ENCODE peak calls at places on chromosomes 1 and 21, in seven cellular contexts. Y is ovary; I is tibial artery; H is H9; P is pancreas; V is activated CD8-positive, alpha-beta T cell treated with anti-CD3 and anti-CD28 coated beads for 36 hours; Z is coronary artery. A is an unnamed sample.

GRCh38 chr1:160622885-160623633 is 23.8 kb downstream of the SLAMF1 start:
- DNase-seq in Y (no peak), I (no peak), H (no peak), P (no peak), V (peak), Z (no peak), A (no peak)

GRCh38 chr1:117657031-117657430 is 51.2 kb downstream of the TENT5C start:
- DNase-seq in Y (no peak), I (no peak), H (no peak), P (no peak), V (peak), Z (no peak), A (no peak)

GRCh38 chr21:45126983-45127382 is 52.6 kb downstream of the ADARB1 start:
- DNase-seq in Y (no peak), I (peak), H (no peak), P (no peak), V (no peak), Z (no peak), A (no peak)

GRCh38 chr1:161185282-161185682 is 8.0 kb upstream of the B4GALT3 start:
- DNase-seq in Y (peak), I (peak), H (no peak), P (no peak), V (peak), Z (no peak), A (no peak)

GRCh38 chr1:71490432-71490831 is 409.6 kb upstream of the ZRANB2 start:
- DNase-seq in Y (no peak), I (no peak), H (no peak), P (no peak), V (no peak), Z (no peak), A (no peak)

GRCh38 chr1:114620419-114620818 is 39.0 kb upstream of the BCAS2 start:
- DNase-seq in Y (no peak), I (no peak), H (no peak), P (no peak), V (no peak), Z (no peak), A (no peak)

GRCh38 chr1:152141971-152142584 is 16.9 kb downstream of the RPTN start:
- DNase-seq in Y (peak), I (no peak), H (peak), P (peak), V (peak), Z (no peak), A (no peak)

GRCh38 chr1:174333437-174333836 is 114.3 kb upstream of the GPR52 start:
- DNase-seq in Y (no peak), I (no peak), H (no peak), P (no peak), V (no peak), Z (no peak), A (no peak)

GRCh38 chr1:7628273-7628672 is 142.8 kb upstream of the VAMP3 start:
- DNase-seq in Y (no peak), I (no peak), H (no peak), P (no peak), V (no peak), Z (no peak), A (no peak)

GRCh38 chr21:16794944-16795343 is 717.9 kb upstream of the CXADR start:
- DNase-seq in Y (no peak), I (no peak), H (no peak), P (no peak), V (no peak), Z (no peak), A (no peak)

GRCh38 chr1:1357871-1358432 is 403 bp downstream of the MXRA8 start:
- DNase-seq in Y (peak), I (no peak), H (no peak), P (no peak), V (no peak), Z (no peak), A (no peak)

DNA sequence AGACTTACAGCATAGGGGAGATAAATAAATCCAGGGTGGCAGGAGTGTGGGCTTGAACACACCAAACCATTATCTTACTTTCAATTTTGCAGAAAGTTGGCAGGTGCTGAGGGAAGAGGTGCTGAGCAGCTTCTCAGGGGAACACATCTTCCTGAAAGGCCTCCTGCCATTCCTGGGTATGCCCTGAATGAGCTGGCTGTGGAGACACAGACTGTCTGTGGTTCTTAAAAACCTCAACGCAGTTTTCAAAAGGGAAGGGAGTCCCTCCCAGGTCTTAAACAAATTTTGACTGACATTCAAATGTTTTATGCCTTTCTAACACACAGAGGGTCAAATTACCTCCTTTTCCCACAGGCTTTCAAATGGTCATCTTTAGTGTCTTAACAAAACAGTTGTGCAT is 166.9 kb downstream of the TNFSF18 start:
- DNase-seq in Y (no peak), I (no peak), H (no peak), P (no peak), V (peak), Z (no peak), A (no peak)
- TF ChIP-seq CTCF in Y (no peak), I (no peak), H (no peak), P (no peak), V (no peak), Z (no peak), A (no peak)

DNA sequence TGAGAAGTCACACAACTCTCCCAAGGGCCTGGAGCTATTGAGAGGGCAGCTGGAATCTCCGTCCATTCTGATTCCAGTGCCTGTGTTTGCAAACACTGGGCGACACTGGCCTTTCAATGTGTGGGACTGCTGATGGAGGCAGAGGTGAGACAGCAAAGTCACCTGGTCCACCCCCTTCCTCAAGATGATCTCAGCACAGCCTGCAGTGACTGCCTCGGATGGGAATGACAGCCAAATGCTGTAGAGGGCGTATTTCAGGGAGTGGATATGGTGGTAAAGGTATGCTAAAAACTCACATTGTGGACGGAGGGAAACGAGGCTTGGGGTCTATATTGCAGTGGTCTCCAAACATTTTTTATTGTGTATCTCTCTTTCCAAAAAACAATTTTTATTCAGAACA is 15.5 kb upstream of the PGBD5 start:
- DNase-seq in Y (no peak), I (no peak), H (peak), P (no peak), V (no peak), Z (no peak), A (no peak)
- TF ChIP-seq CTCF in Y (no peak), I (no peak), H (peak), P (no peak), V (no peak), Z (no peak), A (no peak)

DNA sequence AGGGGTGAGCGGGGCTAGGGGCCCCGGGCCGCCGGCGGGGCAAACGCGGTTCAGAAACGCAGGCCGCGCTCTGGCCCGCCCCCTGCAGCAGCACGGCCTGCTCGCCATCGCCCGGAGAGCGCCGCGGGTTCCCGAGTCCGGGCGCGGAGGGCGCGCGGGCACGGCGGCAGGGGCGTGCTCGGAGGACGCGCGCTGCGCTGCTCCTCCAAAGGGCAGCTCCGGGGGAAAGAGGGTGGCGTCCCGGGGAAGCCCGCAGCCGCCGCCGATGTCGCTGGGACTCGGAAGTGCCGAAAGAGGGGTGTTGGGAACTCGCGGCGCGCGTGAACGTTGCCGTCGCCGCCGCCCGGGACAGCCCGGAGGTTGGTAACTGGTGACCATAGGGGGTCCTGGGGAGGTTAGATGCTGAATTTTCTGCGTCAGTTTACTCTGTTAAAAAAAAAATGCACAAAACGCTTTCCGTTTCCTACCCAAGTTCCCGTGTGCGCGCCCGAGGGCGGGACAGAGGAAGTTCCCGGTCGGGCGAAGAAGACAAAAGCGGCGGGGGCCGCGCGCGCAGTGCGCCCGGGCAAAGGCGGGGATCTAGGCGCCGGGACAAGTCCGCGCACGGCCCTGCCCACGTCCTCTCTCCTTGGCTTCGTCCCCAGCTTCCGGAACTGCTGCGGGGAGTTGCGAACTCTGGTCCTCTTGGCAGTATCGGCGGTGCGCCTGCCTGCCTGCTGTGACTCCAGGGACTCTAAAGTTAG is at the start of gene HHAT:
- DNase-seq in Y (peak), I (peak), H (peak), P (peak), V (peak), Z (peak), A (peak)
- TF ChIP-seq CTCF in Y (no peak), I (no peak), H (peak), P (no peak), V (no peak), Z (no peak), A (peak)

GRCh38 chr1:241406421-241406820 is 49.4 kb upstream of the RGS7 start:
- DNase-seq in Y (no peak), I (no peak), H (no peak), P (no peak), V (no peak), Z (no peak), A (no peak)

GRCh38 chr1:241411056-241411775 is 54.2 kb upstream of the RGS7 start:
- DNase-seq in Y (no peak), I (no peak), H (no peak), P (no peak), V (no peak), Z (no peak), A (no peak)

GRCh38 chr1:241412646-241413045 is 55.6 kb upstream of the RGS7 start:
- DNase-seq in Y (no peak), I (no peak), H (no peak), P (no peak), V (no peak), Z (no peak), A (no peak)

GRCh38 chr1:241411776-241412338 is 54.9 kb upstream of the RGS7 start:
- DNase-seq in Y (no peak), I (no peak), H (no peak), P (no peak), V (no peak), Z (no peak), A (no peak)

DNA sequence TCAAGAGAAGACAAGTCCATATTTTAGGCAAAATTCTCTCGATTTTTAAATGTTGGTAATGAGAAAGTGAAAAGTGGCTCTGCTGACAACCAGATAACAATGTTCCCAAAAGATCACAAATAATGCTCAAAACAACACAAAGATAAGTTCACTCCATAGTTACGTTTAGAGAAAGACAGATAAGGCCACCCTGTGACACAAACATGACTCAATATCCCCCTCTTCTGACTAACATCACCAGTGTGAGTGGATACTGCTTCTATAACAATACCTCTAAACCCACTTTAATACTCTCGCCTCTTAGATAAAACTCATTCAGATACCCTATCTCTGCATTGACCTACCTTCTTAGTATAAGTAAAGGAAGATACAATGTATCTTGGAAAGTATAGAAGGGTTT is 51.2 kb upstream of the RGS7 start:
- DNase-seq in Y (no peak), I (no peak), H (no peak), P (no peak), V (no peak), Z (no peak), A (no peak)
- TF ChIP-seq CTCF in Y (no peak), I (no peak), H (peak), P (no peak), V (no peak), Z (no peak), A (peak)

DNA sequence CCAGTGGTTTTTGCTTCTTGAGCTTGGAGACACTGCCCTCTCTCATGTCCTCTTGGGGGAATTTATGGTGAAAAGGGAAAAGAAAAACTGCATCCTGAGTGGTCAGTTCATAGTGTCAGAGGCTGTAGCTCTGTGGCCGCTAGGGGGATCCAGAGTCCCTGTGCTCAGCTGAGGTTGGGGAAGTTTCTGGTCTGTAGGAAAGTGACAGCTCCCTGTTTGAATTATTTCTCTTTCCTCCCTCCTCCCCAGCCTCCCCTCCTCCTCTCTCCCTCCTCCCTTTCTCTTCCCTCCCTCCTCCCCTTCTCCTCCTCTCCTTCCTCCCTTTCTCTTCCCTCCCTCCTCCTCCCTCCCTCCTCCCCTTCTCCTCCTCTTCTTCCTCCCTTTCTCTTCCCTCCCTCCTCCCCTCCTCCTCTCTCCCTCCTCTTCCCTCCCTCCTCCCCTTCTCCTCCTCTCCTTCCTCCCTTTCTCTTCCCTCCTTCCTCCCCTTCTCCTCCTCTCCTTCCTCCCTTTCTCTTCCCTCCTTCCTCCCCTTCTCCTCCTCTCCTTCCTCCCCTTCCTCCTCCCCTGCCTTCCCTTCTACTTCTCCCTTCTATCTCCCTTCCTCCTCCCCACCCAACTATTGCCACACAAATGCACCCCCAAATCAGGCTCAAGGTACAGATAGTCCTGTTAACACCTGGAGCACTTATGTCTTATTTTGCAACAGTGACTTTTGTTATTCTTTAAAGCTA is 203.9 kb downstream of the KCNJ6 start:
- DNase-seq in Y (peak), I (peak), H (peak), P (peak), V (peak), Z (no peak), A (no peak)
- TF ChIP-seq CTCF in Y (no peak), I (peak), H (peak), P (peak), V (peak), Z (peak), A (peak)

GRCh38 chr1:8945568-8945967 is at the start of gene CA6:
- DNase-seq in Y (no peak), I (no peak), H (no peak), P (no peak), V (no peak), Z (no peak), A (no peak)
- TF ChIP-seq CTCF in Y (no peak), I (no peak), H (no peak), P (no peak), V (no peak), Z (no peak), A (no peak)

DNA sequence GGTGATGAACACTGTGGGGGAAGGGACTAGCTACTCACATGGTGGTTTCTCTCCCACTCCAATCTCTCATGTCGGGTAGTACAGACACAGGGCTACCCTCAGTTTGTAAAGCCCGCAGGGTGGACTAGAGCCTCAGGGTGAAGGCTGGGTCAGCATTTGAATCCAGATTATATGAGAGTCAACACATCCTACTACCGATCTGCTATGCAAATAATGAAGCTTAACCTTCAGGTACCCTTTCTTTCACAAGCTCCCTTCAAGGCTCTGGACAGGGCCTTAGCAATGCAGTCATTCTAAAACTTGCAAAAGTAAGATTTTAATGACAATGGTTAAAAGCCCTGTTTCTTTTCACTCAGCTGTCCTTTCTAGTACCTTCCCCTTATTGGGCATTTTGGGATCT is 5.5 kb upstream of the ZBED6 start:
- DNase-seq in Y (no peak), I (peak), H (no peak), P (no peak), V (no peak), Z (no peak), A (no peak)
- TF ChIP-seq CTCF in Y (no peak), I (no peak), H (no peak), P (no peak), V (no peak), Z (no peak), A (no peak)

DNA sequence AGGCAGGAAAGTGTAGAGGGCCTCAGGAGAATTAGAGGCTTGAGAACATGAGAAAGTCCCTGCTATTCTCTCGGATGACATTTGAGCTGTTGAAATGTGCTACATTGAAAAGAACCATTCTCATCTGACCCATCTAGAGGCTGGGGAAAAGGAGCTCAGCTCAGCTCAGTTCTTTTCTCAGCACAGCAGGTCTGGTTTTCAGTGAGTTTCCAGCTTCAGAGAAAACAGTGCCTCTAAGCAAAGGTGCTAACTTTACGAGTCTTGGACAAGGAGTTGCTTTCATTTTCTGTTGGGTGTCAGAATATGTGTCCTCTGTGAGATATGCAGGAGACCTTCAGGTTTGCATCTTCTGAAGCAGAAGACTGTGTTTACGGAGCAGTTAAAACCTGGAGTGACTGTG is 321.3 kb upstream of the USP24 start:
- DNase-seq in Y (no peak), I (no peak), H (no peak), P (no peak), V (no peak), Z (no peak), A (no peak)
- TF ChIP-seq CTCF in Y (no peak), I (no peak), H (no peak), P (no peak), V (no peak), Z (no peak), A (no peak)

DNA sequence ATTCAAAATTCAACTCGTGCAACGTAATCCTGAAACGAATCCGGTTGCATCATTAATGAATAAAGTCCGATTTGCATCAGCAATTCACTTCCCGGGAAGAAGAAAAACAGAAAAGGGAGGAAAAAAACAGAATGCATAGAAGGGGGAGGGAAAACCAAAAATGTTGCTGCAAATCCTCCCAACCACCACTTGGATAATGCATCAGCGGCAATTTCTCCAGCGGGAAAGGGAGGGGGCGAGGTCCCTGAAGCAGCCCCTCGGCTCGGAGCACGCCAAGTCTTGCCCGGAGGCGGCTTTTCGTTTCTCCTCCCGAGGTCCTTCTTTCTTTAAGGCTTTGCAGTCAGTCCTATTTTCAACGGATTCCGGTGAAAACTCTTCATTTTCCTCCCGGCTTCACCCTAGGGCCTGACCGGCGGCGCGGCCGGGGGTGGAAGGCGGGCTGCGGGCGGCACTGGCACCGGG is 720 bp downstream of the CDC42BPA start:
- DNase-seq in Y (peak), I (peak), H (peak), P (peak), V (peak), Z (no peak), A (peak)
- TF ChIP-seq CTCF in Y (peak), I (no peak), H (peak), P (no peak), V (no peak), Z (no peak), A (peak)

GRCh38 chr1:204575221-204576190 is 59.3 kb downstream of the MDM4 start:
- DNase-seq in Y (no peak), I (peak), H (no peak), P (no peak), V (no peak), Z (no peak), A (no peak)
- TF ChIP-seq CTCF in Y (no peak), I (no peak), H (no peak), P (no peak), V (no peak), Z (no peak), A (no peak)

A was measured in type B pancreatic cell.